ENCODE peak calls at places on chromosomes 7 and 10, in ten cellular contexts. Z is NCI-H1436; U is thoracic aorta; G is EH; H is activated CD8-positive, alpha-beta memory T cell treated with anti-CD3 and anti-CD28 coated beads for 1 hour; W is dermis blood vessel endothelial cell; P is lower lobe of right lung; I is activated CD8-positive, alpha-beta T cell treated with anti-CD3 and anti-CD28 coated beads for 36 hours; O is stimulated activated CD8-positive, alpha-beta memory T cell treated with anti-CD3 and anti-CD28 coated beads, Interleukin-15, amount 100 ng/mL, for 4 hours; F is iPS DF 19.7. Y is an unnamed sample.
A peak's percentile ranks its signal among the peaks of the same experiment; 100 is the strongest.

GRCh38 chr7:112199035-112199655 is 7.1 kb downstream of the DOCK4 start:
- DNase-seq in Z (no peak), U (no peak), G (peak; percentile 45), H (no peak), W (peak; percentile 47), P (no peak), I (no peak), O (no peak), F (no peak), Y (no peak)

GRCh38 chr10:88047589-88047988 is 184.2 kb downstream of the PTEN start:
- DNase-seq in Z (no peak), U (no peak), G (no peak), H (no peak), W (no peak), P (no peak), I (no peak), O (no peak), F (no peak), Y (no peak)

GRCh38 chr7:28318126-28318762 is 94.1 kb upstream of the CREB5 start:
- DNase-seq in Z (no peak), U (no peak), G (no peak), H (no peak), W (no peak), P (no peak), I (no peak), O (no peak), F (no peak), Y (no peak)

GRCh38 chr10:69744971-69745370 is 56.7 kb upstream of the COL13A1 start:
- DNase-seq in Z (no peak), U (no peak), G (no peak), H (no peak), W (no peak), P (no peak), I (no peak), O (no peak), F (no peak), Y (no peak)

GRCh38 chr7:129950191-129950940 is 2.4 kb downstream of the UBE2H start:
- DNase-seq in Z (no peak), U (no peak), G (peak; percentile 26), H (no peak), W (peak; percentile 57), P (no peak), I (peak; percentile 13), O (no peak), F (no peak), Y (peak; percentile 79)

GRCh38 chr10:103044942-103045489 is 126.9 kb downstream of the CNNM2 start:
- DNase-seq in Z (no peak), U (no peak), G (peak; percentile 99), H (no peak), W (no peak), P (no peak), I (no peak), O (no peak), F (no peak), Y (no peak)

GRCh38 chr7:157310676-157311185 is 26.1 kb upstream of the DNAJB6 start:
- DNase-seq in Z (no peak), U (no peak), G (peak; percentile 39), H (no peak), W (no peak), P (no peak), I (no peak), O (no peak), F (no peak), Y (no peak)

GRCh38 chr10:132575320-132576201 is 38.0 kb downstream of the INPP5A start:
- DNase-seq in Z (no peak), U (no peak), G (peak; percentile 96), H (no peak), W (peak; percentile 61), P (no peak), I (peak; percentile 74), O (no peak), F (no peak), Y (no peak)

GRCh38 chr10:6383099-6383812 is 180.5 kb downstream of the PFKFB3 start:
- DNase-seq in Z (no peak), U (no peak), G (peak; percentile 73), H (no peak), W (peak; percentile 77), P (no peak), I (no peak), O (no peak), F (no peak), Y (no peak)

GRCh38 chr10:3875842-3876235 is 90.8 kb upstream of the KLF6 start:
- DNase-seq in Z (no peak), U (no peak), G (no peak), H (no peak), W (no peak), P (no peak), I (no peak), O (no peak), F (no peak), Y (no peak)

GRCh38 chr7:69596723-69597277 is 1.5 kb upstream of the AUTS2 start:
- DNase-seq in Z (no peak), U (no peak), G (no peak), H (no peak), W (peak; percentile 2), P (no peak), I (no peak), O (no peak), F (no peak), Y (peak; percentile 61)

GRCh38 chr7:24141876-24142509 is 142.0 kb upstream of the NPY start:
- DNase-seq in Z (no peak), U (no peak), G (no peak), H (no peak), W (no peak), P (no peak), I (no peak), O (no peak), F (no peak), Y (no peak)

GRCh38 chr10:35140126-35140525 is 13.5 kb downstream of the CREM start:
- DNase-seq in Z (no peak), U (no peak), G (no peak), H (no peak), W (no peak), P (no peak), I (no peak), O (no peak), F (no peak), Y (no peak)

GRCh38 chr7:50590535-50590934 is 25.3 kb upstream of the DDC start:
- DNase-seq in Z (no peak), U (no peak), G (no peak), H (no peak), W (no peak), P (no peak), I (no peak), O (no peak), F (no peak), Y (no peak)

GRCh38 chr7:27929127-27929526 is 189.2 kb downstream of the TAX1BP1 start:
- DNase-seq in Z (no peak), U (no peak), G (no peak), H (no peak), W (no peak), P (no peak), I (no peak), O (no peak), F (no peak), Y (no peak)

GRCh38 chr7:92061154-92061553 is 73.1 kb downstream of the CYP51A1 start:
- DNase-seq in Z (no peak), U (no peak), G (peak; percentile 6), H (no peak), W (no peak), P (no peak), I (no peak), O (no peak), F (no peak), Y (no peak)

GRCh38 chr7:46532571-46532970 is 611.5 kb upstream of the IGFBP3 start:
- DNase-seq in Z (no peak), U (no peak), G (peak; percentile 76), H (no peak), W (no peak), P (no peak), I (no peak), O (no peak), F (no peak), Y (no peak)

GRCh38 chr10:78981970-78982281 is 86.8 kb upstream of the ZMIZ1 start:
- DNase-seq in Z (no peak), U (no peak), G (peak; percentile 66), H (no peak), W (no peak), P (no peak), I (no peak), O (no peak), F (no peak), Y (no peak)

GRCh38 chr10:13512564-13512963 is 16.2 kb downstream of the BEND7 start:
- DNase-seq in Z (no peak), U (no peak), G (no peak), H (no peak), W (no peak), P (no peak), I (no peak), O (no peak), F (no peak), Y (no peak)

GRCh38 chr10:18279202-18279601 is 139.0 kb downstream of the CACNB2 start:
- DNase-seq in Z (no peak), U (no peak), G (peak; percentile 2), H (no peak), W (no peak), P (no peak), I (no peak), O (no peak), F (no peak), Y (no peak)

GRCh38 chr10:103510046-103510685 is 16.7 kb downstream of the NEURL1 start:
- DNase-seq in Z (no peak), U (no peak), G (no peak), H (no peak), W (no peak), P (no peak), I (no peak), O (no peak), F (no peak), Y (no peak)

GRCh38 chr10:29321656-29322055 is 32.8 kb downstream of the LYZL1 start:
- DNase-seq in Z (no peak), U (no peak), G (no peak), H (no peak), W (no peak), P (no peak), I (no peak), O (no peak), F (no peak), Y (no peak)

GRCh38 chr7:90841759-90842429 is 245.8 kb downstream of the CDK14 start:
- DNase-seq in Z (no peak), U (no peak), G (no peak), H (no peak), W (no peak), P (no peak), I (no peak), O (no peak), F (no peak), Y (no peak)

GRCh38 chr10:239109-239508 is 103.9 kb downstream of the ZMYND11 start:
- DNase-seq in Z (no peak), U (no peak), G (peak; percentile 4), H (no peak), W (peak; percentile 8), P (no peak), I (no peak), O (no peak), F (no peak), Y (peak; percentile 27)

GRCh38 chr10:122128357-122128756 is 139.4 kb downstream of the TACC2 start:
- DNase-seq in Z (no peak), U (no peak), G (peak; percentile 76), H (no peak), W (peak; percentile 64), P (no peak), I (no peak), O (no peak), F (no peak), Y (no peak)

GRCh38 chr7:29539471-29539870 is 24.2 kb upstream of the PRR15 start:
- DNase-seq in Z (no peak), U (no peak), G (no peak), H (no peak), W (no peak), P (no peak), I (no peak), O (no peak), F (no peak), Y (no peak)

GRCh38 chr10:98251399-98251798 is 16.6 kb downstream of the LOXL4 start:
- DNase-seq in Z (no peak), U (no peak), G (no peak), H (no peak), W (no peak), P (no peak), I (no peak), O (no peak), F (no peak), Y (no peak)

GRCh38 chr7:30936650-30937245 is 25.1 kb downstream of the AQP1 start:
- DNase-seq in Z (no peak), U (no peak), G (no peak), H (no peak), W (no peak), P (no peak), I (no peak), O (no peak), F (no peak), Y (no peak)